ENCODE peak calls at places on chromosomes 12 and 14, in seven cellular contexts. B is IMR-90, C is mesenchymal stem cell, J is trophoblast cell, K is neuronal stem cell, Y is H9, R is H1. S is an unnamed sample.

GRCh38 chr14:88516742-88517418 is 37.9 kb downstream of the PTPN21 start:
- DNase-seq in B (no peak), C (no peak), J (no peak), K (peak), Y (no peak), R (no peak), S (no peak)

GRCh38 chr12:25328082-25328712 is 77.5 kb upstream of the KRAS start:
- DNase-seq in B (peak), C (peak), J (no peak), K (no peak), Y (no peak), R (no peak), S (no peak)

GRCh38 chr12:112841891-112842290 is 50.3 kb downstream of the RPH3A start:
- DNase-seq in B (no peak), C (no peak), J (no peak), K (no peak), Y (no peak), R (no peak), S (no peak)

GRCh38 chr12:112380663-112381420 is 1.4 kb downstream of the HECTD4 start:
- DNase-seq in B (no peak), C (peak), J (no peak), K (no peak), Y (peak), R (no peak), S (no peak)

GRCh38 chr12:112352921-112353320 is 29.3 kb downstream of the HECTD4 start:
- DNase-seq in B (no peak), C (no peak), J (no peak), K (no peak), Y (no peak), R (no peak), S (no peak)

GRCh38 chr12:91109148-91109564 is 2.1 kb downstream of the LUM start:
- DNase-seq in B (peak), C (peak), J (peak), K (peak), Y (peak), R (peak), S (peak)

GRCh38 chr14:96307434-96307833 is 51.4 kb downstream of the BDKRB1 start:
- DNase-seq in B (no peak), C (no peak), J (no peak), K (no peak), Y (no peak), R (no peak), S (peak)

GRCh38 chr14:102187583-102188001 is 47.9 kb downstream of the WDR20 start:
- DNase-seq in B (no peak), C (no peak), J (no peak), K (no peak), Y (no peak), R (no peak), S (no peak)

GRCh38 chr12:6899837-6900519 is 4.6 kb upstream of the LRRC23 start:
- DNase-seq in B (peak), C (peak), J (no peak), K (no peak), Y (peak), R (no peak), S (peak)

GRCh38 chr12:14723763-14724162 is 27.4 kb upstream of the GUCY2C start:
- DNase-seq in B (peak), C (peak), J (peak), K (peak), Y (peak), R (no peak), S (peak)

GRCh38 chr12:106342397-106343212 is 14.9 kb upstream of the POLR3B start:
- DNase-seq in B (peak), C (peak), J (peak), K (no peak), Y (no peak), R (no peak), S (no peak)
- H2AK5ac ChIP-seq in B (no peak), C (no peak), J (no peak), K (no peak), Y (no peak), R (no peak), S (no peak)

GRCh38 chr12:44076892-44077291 is 241.0 kb downstream of the TMEM117 start:
- DNase-seq in B (no peak), C (no peak), J (no peak), K (no peak), Y (no peak), R (no peak), S (no peak)

GRCh38 chr12:44078273-44078672 is 242.4 kb downstream of the TMEM117 start:
- DNase-seq in B (peak), C (no peak), J (peak), K (no peak), Y (no peak), R (no peak), S (no peak)

GRCh38 chr12:44077293-44077692 is 241.4 kb downstream of the TMEM117 start:
- DNase-seq in B (no peak), C (no peak), J (no peak), K (no peak), Y (no peak), R (no peak), S (no peak)
- H2BK120ac ChIP-seq in B (no peak), C (no peak), J (no peak), K (no peak), Y (no peak), R (no peak), S (no peak)

DNA sequence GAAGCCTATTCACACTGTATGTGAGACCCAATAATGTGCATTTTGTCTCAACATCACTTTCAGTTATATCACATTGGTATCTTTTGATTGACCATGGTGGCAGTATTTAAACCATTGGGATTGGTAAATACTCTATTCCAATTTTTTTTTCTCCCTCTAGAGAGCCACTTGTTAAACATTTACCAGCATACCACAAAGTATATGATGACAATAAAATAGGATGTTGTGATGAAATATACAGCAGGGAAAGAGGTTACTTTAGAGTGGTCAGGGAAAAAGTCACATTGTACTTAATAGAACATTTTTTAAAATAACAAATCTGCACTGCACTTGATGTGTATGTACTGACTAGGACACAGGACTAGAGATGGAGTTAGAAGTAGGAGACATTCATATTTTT is 5.6 kb upstream of the LIN7A start:
- DNase-seq in B (no peak), C (no peak), J (no peak), K (no peak), Y (no peak), R (no peak), S (no peak)
- H2AK5ac ChIP-seq in B (no peak), C (no peak), J (no peak), K (no peak), Y (no peak), R (no peak), S (no peak)

DNA sequence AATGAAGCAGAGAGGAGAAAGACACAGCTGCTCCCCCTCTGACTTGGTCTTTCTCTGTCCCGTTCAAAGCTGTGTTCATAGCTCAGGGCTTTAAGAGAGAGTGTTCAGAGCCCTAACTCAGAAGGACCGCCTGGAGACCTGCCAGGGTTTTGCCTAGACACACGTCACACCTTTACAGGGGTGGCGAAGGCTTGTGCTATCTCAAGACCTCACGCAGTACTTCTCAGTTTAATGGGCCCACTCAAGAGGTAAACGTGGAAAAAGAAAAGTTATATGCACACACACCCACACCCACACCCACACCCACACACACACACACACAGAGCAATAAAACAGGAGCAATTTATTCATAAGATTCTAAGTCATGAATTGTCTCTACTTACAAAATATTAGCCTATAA is 374.3 kb downstream of the C12orf75 start:
- DNase-seq in B (no peak), C (no peak), J (no peak), K (no peak), Y (no peak), R (no peak), S (no peak)
- H2BK120ac ChIP-seq in B (no peak), C (no peak), J (peak), K (no peak), Y (no peak), R (peak), S (no peak)

GRCh38 chr12:57641699-57642442 is 8.9 kb upstream of the B4GALNT1 start:
- DNase-seq in B (no peak), C (no peak), J (no peak), K (no peak), Y (no peak), R (no peak), S (no peak)
- H2AK5ac ChIP-seq in B (no peak), C (no peak), J (no peak), K (no peak), Y (no peak), R (no peak), S (no peak)

GRCh38 chr14:91716999-91717398 is 14.9 kb downstream of the CATSPERB start:
- DNase-seq in B (no peak), C (no peak), J (no peak), K (no peak), Y (no peak), R (no peak), S (no peak)
- H2BK120ac ChIP-seq in B (no peak), C (no peak), J (no peak), K (no peak), Y (no peak), R (no peak), S (no peak)

GRCh38 chr12:69898236-69898635 is 73.2 kb downstream of the MYRFL start:
- DNase-seq in B (peak), C (peak), J (peak), K (no peak), Y (no peak), R (no peak), S (no peak)

GRCh38 chr12:69903548-69903947 is 78.5 kb downstream of the MYRFL start:
- DNase-seq in B (no peak), C (no peak), J (no peak), K (no peak), Y (no peak), R (no peak), S (no peak)

GRCh38 chr12:69904761-69905160 is 79.7 kb downstream of the MYRFL start:
- DNase-seq in B (peak), C (peak), J (peak), K (no peak), Y (no peak), R (no peak), S (peak)

GRCh38 chr12:69900720-69901131 is 75.7 kb downstream of the MYRFL start:
- DNase-seq in B (peak), C (peak), J (peak), K (peak), Y (peak), R (no peak), S (peak)

GRCh38 chr12:69901141-69901900 is 76.3 kb downstream of the MYRFL start:
- DNase-seq in B (no peak), C (no peak), J (no peak), K (no peak), Y (no peak), R (no peak), S (no peak)
- H2AK5ac ChIP-seq in B (no peak), C (no peak), J (no peak), K (no peak), Y (no peak), R (no peak), S (no peak)

GRCh38 chr12:2212971-2213869 is 160.4 kb downstream of the CACNA1C start:
- DNase-seq in B (no peak), C (peak), J (no peak), K (peak), Y (no peak), R (no peak), S (peak)
- H2BK120ac ChIP-seq in B (no peak), C (peak), J (no peak), K (no peak), Y (no peak), R (no peak), S (no peak)

S was measured in mesendoderm.